ENCODE peak calls at places on chromosomes 16 and 17, in six cellular contexts. U is effector memory CD4-positive, alpha-beta T cell; Y is DND-41; Z is thoracic aorta; A is colonic mucosa; Q is stomach. O is an unnamed sample. For H3K4me1, the result is how much of the 10 kb centered on the place peaks cover.

GRCh38 chr16:4081577-4082021 is 34.6 kb downstream of the ADCY9 start:
- DNase-seq in Y (peak), U (no peak), Z (no peak), Q (no peak), A (no peak), O (peak)

GRCh38 chr17:32558328-32558955 is 71.6 kb downstream of the CDK5R1 start:
- DNase-seq in Q (no peak), Y (no peak), U (no peak), A (no peak), Z (no peak), O (no peak)

GRCh38 chr17:27153005-27153404 is 140.9 kb upstream of the WSB1 start:
- DNase-seq in Y (no peak), U (no peak), A (no peak), Q (no peak), Z (no peak), O (no peak)

GRCh38 chr17:50199651-50200446 is 1.6 kb downstream of the COL1A1 start:
- DNase-seq in Q (peak), Z (peak), U (peak), A (peak), Y (peak), O (peak)

GRCh38 chr17:19320876-19321275 is 41.6 kb downstream of the B9D1 start:
- DNase-seq in U (no peak), Y (no peak), Z (no peak), Q (no peak), A (no peak), O (no peak)

GRCh38 chr17:7676533-7676932 is 10.8 kb downstream of the TP53 start:
- DNase-seq in U (no peak), Y (no peak), A (no peak), Q (no peak), Z (no peak), O (no peak)

GRCh38 chr16:73713301-73713700 is 583.3 kb upstream of the PSMD7 start:
- DNase-seq in Y (no peak), A (no peak), U (no peak), Q (no peak), Z (no peak), O (no peak)

GRCh38 chr16:11063432-11064201 is 119.3 kb downstream of the CLEC16A start:
- DNase-seq in Q (no peak), A (no peak), Z (no peak), Y (no peak), U (no peak), O (no peak)

GRCh38 chr17:69928586-69928985 is 146.4 kb upstream of the KCNJ16 start:
- DNase-seq in A (no peak), U (no peak), Q (no peak), Z (no peak), Y (no peak), O (no peak)

GRCh38 chr17:43330876-43331639 is 67.7 kb upstream of the ARL4D start:
- DNase-seq in U (no peak), A (no peak), Z (no peak), Y (no peak), Q (no peak), O (no peak)

GRCh38 chr16:56269276-56269675 is 78.0 kb downstream of the GNAO1 start:
- DNase-seq in Q (no peak), U (no peak), Y (no peak), A (no peak), Z (no peak), O (no peak)

GRCh38 chr17:16900288-16900882 is 71.5 kb downstream of the TNFRSF13B start:
- DNase-seq in Z (no peak), Q (peak), U (no peak), A (no peak), Y (no peak), O (no peak)

GRCh38 chr17:81179861-81180260 is 13.8 kb upstream of the AATK start:
- DNase-seq in U (no peak), Q (no peak), Y (no peak), A (no peak), Z (no peak), O (no peak)

GRCh38 chr16:78072275-78072674 is 27.2 kb upstream of the WWOX start:
- DNase-seq in Y (no peak), Q (no peak), Z (no peak), U (no peak), A (no peak), O (no peak)

GRCh38 chr17:59093702-59094231 is 12.9 kb downstream of the TRIM37 start:
- DNase-seq in Q (no peak), U (no peak), A (peak), Y (no peak), Z (no peak), O (no peak)

GRCh38 chr16:896261-897199 is 74.3 kb downstream of the LMF1 start:
- DNase-seq in U (no peak), Q (no peak), Z (no peak), A (no peak), Y (no peak), O (no peak)

GRCh38 chr16:10754941-10755340 is 11.3 kb downstream of the NUBP1 start:
- DNase-seq in Q (no peak), Y (no peak), A (no peak), U (no peak), Z (no peak), O (no peak)

GRCh38 chr16:17930280-17930679 is 406.3 kb downstream of the NPIPA8 start:
- DNase-seq in Q (no peak), Z (no peak), A (no peak), U (no peak), Y (no peak), O (no peak)

GRCh38 chr17:66383353-66383752 is 80.9 kb downstream of the PRKCA start:
- DNase-seq in A (no peak), Z (no peak), Q (no peak), Y (no peak), U (no peak), O (no peak)

GRCh38 chr17:35244345-35245195 is 1.7 kb downstream of the SLFN5 start:
- DNase-seq in Q (peak), Y (peak), U (peak), A (peak), Z (peak), O (peak)

GRCh38 chr17:77476920-77477805 is 336.4 kb downstream of the SEC14L1 start:
- DNase-seq in Z (peak), Y (no peak), U (no peak), Q (peak), A (peak), O (no peak)

GRCh38 chr17:72726936-72727335 is 365.6 kb downstream of the SLC39A11 start:
- DNase-seq in Y (peak), Q (no peak), Z (no peak), U (peak), A (no peak), O (peak)

GRCh38 chr16:23148513-23149266 is 562 bp downstream of the USP31 start:
- DNase-seq in A (peak), Z (no peak), Q (peak), U (peak), Y (peak), O (peak)

GRCh38 chr17:60356947-60357346 is 35.0 kb downstream of the USP32 start:
- DNase-seq in Q (no peak), Y (no peak), U (no peak), A (no peak), Z (no peak), O (no peak)

GRCh38 chr16:14436410-14436955 is 193.6 kb downstream of the PARN start:
- DNase-seq in Q (no peak), A (no peak), Y (peak), Z (no peak), U (no peak), O (peak)

GRCh38 chr16:81767987-81768592 is 11.0 kb upstream of the PLCG2 start:
- DNase-seq in Q (no peak), A (no peak), U (no peak), Z (no peak), Y (no peak), O (no peak)

GRCh38 chr17:72554508-72554907 is 433.7 kb downstream of the SOX9 start:
- DNase-seq in Y (no peak), A (no peak), Q (no peak), Z (no peak), U (no peak), O (no peak)

GRCh38 chr17:6394055-6394454 is 40.9 kb downstream of the AIPL1 start:
- DNase-seq in U (no peak), Q (no peak), Z (no peak), A (no peak), Y (no peak), O (no peak)

GRCh38 chr17:29560306-29560705 is 6.5 kb downstream of the ABHD15 start:
- DNase-seq in Z (no peak), Q (no peak), Y (no peak), A (no peak), U (no peak), O (no peak)

GRCh38 chr17:61462734-61463067 is 10.5 kb downstream of the TBX4 start:
- DNase-seq in Y (no peak), Z (no peak), A (no peak), U (no peak), Q (no peak), O (no peak)

GRCh38 chr16:66515543-66516171 is 34.3 kb downstream of the TK2 start:
- DNase-seq in Y (peak), U (no peak), Q (no peak), Z (no peak), A (no peak), O (no peak)

GRCh38 chr17:73548620-73549311 is 95.5 kb downstream of the SDK2 start:
- DNase-seq in U (no peak), Q (no peak), Y (no peak), Z (no peak), A (no peak), O (no peak)

GRCh38 chr17:2749784-2750181 is 331 bp upstream of the CCDC92B start:
- DNase-seq in Q (peak), U (peak), Z (no peak), A (peak), Y (peak), O (peak)
- H3K4me3 ChIP-seq in Q (peak), U (no peak), Z (no peak), A (no peak), Y (no peak), O (no peak)

GRCh38 chr16:68298907-68299515 is 11.7 kb downstream of the SLC7A6OS start:
- DNase-seq in Z (no peak), U (no peak), Q (peak), Y (no peak), A (no peak), O (no peak)
- H3K4me1 ChIP-seq in Z (under half), U (under half), Q (under half), Y (under half), A (under half), O (under half)

GRCh38 chr17:4842376-4842775 is 9.2 kb downstream of the MINK1 start:
- DNase-seq in Y (no peak), U (no peak), Z (no peak), Q (no peak), A (no peak), O (no peak)
- H3K27ac ChIP-seq in Y (no peak), U (no peak), Z (no peak), Q (no peak), A (no peak), O (no peak)

GRCh38 chr16:50665128-50665878 is 15.8 kb downstream of the SNX20 start:
- DNase-seq in U (peak), Y (peak), Z (no peak), A (peak), Q (peak), O (peak)
- H3K4me3 ChIP-seq in U (peak), Y (peak), Z (peak), A (peak), Q (peak), O (peak)

DNA sequence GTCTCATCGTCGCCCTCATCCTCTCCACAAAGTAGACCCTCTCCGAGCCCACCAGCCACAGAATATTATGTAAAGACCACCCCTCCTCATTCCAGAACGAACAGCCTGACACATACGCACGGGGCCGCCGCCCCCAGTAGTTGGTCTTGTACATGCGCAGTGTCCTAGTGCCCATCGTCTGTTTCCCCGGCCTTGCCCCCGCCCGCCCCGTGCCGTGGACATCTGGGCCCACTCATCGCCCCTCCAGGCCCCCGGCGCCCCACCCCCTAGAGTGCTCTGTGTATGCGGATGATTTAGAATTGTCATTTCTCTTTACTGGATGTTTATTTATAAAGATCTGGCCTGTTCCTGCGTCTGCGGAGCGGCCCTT is 475 bp upstream of the AMDHD2 start:
- DNase-seq in U (no peak), Z (no peak), A (no peak), Y (no peak), Q (no peak), O (no peak)
- H3K4me1 ChIP-seq in U (half or more), Z (half or more), A (under half), Y (half or more), Q (half or more), O (half or more)